ENCODE peak calls at places on chromosome 21, in eight cellular contexts. Y is AG08395; P is GM23338; Z is stimulated activated CD8-positive, alpha-beta memory T cell treated with anti-CD3 and anti-CD28 coated beads, Interleukin-7, amount 100 ng/mL, for 1 hour; C is mesothelial cell of epicardium; F is PC-9; N is foreskin fibroblast; Q is left ventricle myocardium inferior. U is an unnamed sample.

GRCh38 chr21:36696640-36697472 is 2.1 kb upstream of the SIM2 start:
- DNase-seq in Q (no peak), Y (no peak), Z (no peak), F (no peak), N (no peak), P (peak), C (no peak), U (no peak)

GRCh38 chr21:32329331-32329730 is 30.7 kb downstream of the MRAP start:
- DNase-seq in P (no peak), Q (no peak), C (no peak), F (no peak), Z (no peak), N (no peak), Y (peak), U (no peak)

GRCh38 chr21:37273911-37274690 is 7.0 kb upstream of the VPS26C start:
- DNase-seq in F (no peak), Y (no peak), C (no peak), P (no peak), Q (no peak), Z (no peak), N (no peak), U (no peak)

GRCh38 chr21:16768096-16768495 is 744.7 kb upstream of the CXADR start:
- DNase-seq in C (no peak), F (no peak), Q (no peak), P (no peak), N (no peak), Y (no peak), Z (no peak), U (no peak)

GRCh38 chr21:45558044-45558721 is 15.9 kb upstream of the SLC19A1 start:
- DNase-seq in N (no peak), Z (no peak), Y (no peak), Q (peak), F (no peak), P (no peak), C (no peak), U (no peak)

GRCh38 chr21:45997495-45998275 is 16.1 kb downstream of the COL6A1 start:
- DNase-seq in N (no peak), C (no peak), Q (peak), P (no peak), Z (no peak), F (no peak), Y (no peak), U (no peak)

GRCh38 chr21:43997766-43998742 is 14.1 kb upstream of the TRAPPC10 start:
- DNase-seq in Q (no peak), P (no peak), Z (no peak), Y (no peak), F (no peak), C (no peak), N (no peak), U (no peak)

GRCh38 chr21:45747233-45747766 is 103.8 kb downstream of the PCBP3 start:
- DNase-seq in F (no peak), Y (no peak), Q (no peak), N (no peak), Z (no peak), P (no peak), C (no peak), U (no peak)

GRCh38 chr21:29885491-29885890 is 54.3 kb downstream of the GRIK1 start:
- DNase-seq in C (no peak), Z (no peak), N (no peak), Y (no peak), Q (no peak), F (no peak), P (no peak), U (no peak)

GRCh38 chr21:33578214-33578613 is 10.3 kb downstream of the DONSON start:
- DNase-seq in N (peak), P (no peak), F (no peak), Y (peak), C (no peak), Z (no peak), Q (no peak), U (no peak)

GRCh38 chr21:36849461-36849860 is 117.0 kb downstream of the HLCS start:
- DNase-seq in F (no peak), Z (no peak), Q (no peak), N (no peak), P (no peak), C (no peak), Y (no peak), U (no peak)

GRCh38 chr21:35467536-35467935 is 418.4 kb upstream of the RUNX1 start:
- DNase-seq in F (no peak), Y (peak), C (no peak), Z (no peak), Q (no peak), N (no peak), P (no peak), U (no peak)

GRCh38 chr21:33021667-33022066 is 4.1 kb upstream of the OLIG2 start:
- DNase-seq in F (no peak), Y (no peak), P (no peak), Q (no peak), Z (no peak), N (no peak), C (no peak), U (no peak)

GRCh38 chr21:45126085-45126687 is 51.8 kb downstream of the ADARB1 start:
- DNase-seq in N (no peak), Z (no peak), Q (no peak), P (no peak), F (no peak), Y (no peak), C (no peak), U (no peak)

GRCh38 chr21:46552274-46552673 is 52.6 kb downstream of the S100B start:
- DNase-seq in Z (no peak), N (no peak), C (no peak), P (no peak), Y (no peak), Q (no peak), F (no peak), U (peak)

GRCh38 chr21:29433366-29434059 is 134.8 kb downstream of the BACH1 start:
- DNase-seq in F (no peak), P (no peak), N (no peak), Y (no peak), C (no peak), Q (no peak), Z (no peak), U (no peak)

GRCh38 chr21:39020751-39021474 is 162.3 kb downstream of the PSMG1 start:
- DNase-seq in Y (peak), C (no peak), P (no peak), N (peak), Z (no peak), F (peak), Q (peak), U (no peak)

GRCh38 chr21:26070822-26071425 is 99.6 kb downstream of the APP start:
- DNase-seq in F (no peak), Q (no peak), N (peak), Z (no peak), P (peak), Y (peak), C (no peak), U (peak)

GRCh38 chr21:46071082-46071481 is 26.8 kb upstream of the COL6A2 start:
- DNase-seq in N (no peak), F (no peak), Y (no peak), Q (no peak), Z (no peak), P (no peak), C (peak), U (no peak)

GRCh38 chr21:24045775-24046215 is 1561.5 kb downstream of the MRPL39 start:
- DNase-seq in F (peak), N (peak), Q (peak), C (no peak), P (peak), Y (no peak), Z (no peak), U (peak)

GRCh38 chr21:16532841-16533240 is 803.1 kb downstream of the USP25 start:
- DNase-seq in Z (no peak), P (no peak), Y (peak), Q (no peak), F (no peak), C (no peak), N (peak), U (no peak)

GRCh38 chr21:42527489-42528158 is 14.0 kb downstream of the SLC37A1 start:
- DNase-seq in Q (no peak), F (no peak), Y (no peak), N (no peak), Z (no peak), P (no peak), C (no peak), U (peak)

GRCh38 chr21:37087188-37087587 is 14.1 kb downstream of the TTC3 start:
- DNase-seq in Y (peak), P (peak), N (peak), C (no peak), F (no peak), Q (no peak), Z (no peak), U (no peak)

GRCh38 chr21:39661121-39661520 is 48.4 kb downstream of the B3GALT5 start:
- DNase-seq in P (no peak), Y (no peak), N (no peak), Z (no peak), F (no peak), C (no peak), Q (no peak), U (no peak)

GRCh38 chr21:34857874-34858273 is 189.1 kb downstream of the CLIC6 start:
- DNase-seq in P (peak), Z (no peak), Y (no peak), N (no peak), F (no peak), Q (no peak), C (no peak), U (no peak)

GRCh38 chr21:36422279-36423098 is 37.3 kb downstream of the CHAF1B start:
- DNase-seq in Z (no peak), F (peak), N (peak), Q (peak), P (peak), C (no peak), Y (peak), U (peak)

GRCh38 chr21:37257526-37257966 is 9.6 kb downstream of the VPS26C start:
- DNase-seq in F (no peak), C (no peak), Q (peak), N (no peak), Y (peak), Z (no peak), P (peak), U (peak)

GRCh38 chr21:45002381-45003204 is 62.8 kb downstream of the SLX9 start:
- DNase-seq in Y (no peak), Q (peak), Z (no peak), P (no peak), N (no peak), C (no peak), F (no peak), U (no peak)

GRCh38 chr21:42751866-42752265 is 98.4 kb downstream of the PDE9A start:
- DNase-seq in Y (no peak), Q (no peak), Z (no peak), N (no peak), P (no peak), C (no peak), F (no peak), U (no peak)